ENCODE peak calls at places on chromosomes 12 and 14, in six cellular contexts. X is ovary, W is mucosa of descending colon, S is fibroblast of lung, D is uterus, I is OCI-LY7. P is an unnamed sample.

GRCh38 chr14:88005050-88005481 is at the start of gene GPR65:
- DNase-seq in S (no peak), I (peak; percentile 83), D (no peak), W (no peak), X (no peak), P (peak; percentile 84)

GRCh38 chr12:14960548-14961465 is 594 bp downstream of the ARHGDIB start:
- DNase-seq in I (peak; percentile 42), D (no peak), S (peak; percentile 60), W (peak; percentile 55), X (no peak), P (peak; percentile 53)

GRCh38 chr12:59149995-59150642 is 229.8 kb upstream of the LRIG3 start:
- DNase-seq in D (peak; percentile 20), I (peak; percentile 81), S (peak; percentile 77), X (no peak), W (no peak), P (peak; percentile 76)

GRCh38 chr12:13273850-13274249 is 77.3 kb downstream of the EMP1 start:
- DNase-seq in D (no peak), W (no peak), I (no peak), X (no peak), S (no peak), P (no peak)

GRCh38 chr12:14723763-14724162 is 27.4 kb upstream of the GUCY2C start:
- DNase-seq in D (peak; percentile 23), S (peak; percentile 32), W (no peak), X (no peak), I (peak; percentile 73), P (peak; percentile 74)

GRCh38 chr14:61247935-61248334 is 33.2 kb downstream of the TMEM30B start:
- DNase-seq in D (no peak), I (no peak), W (no peak), X (no peak), S (peak; percentile 96), P (no peak)

GRCh38 chr14:53542692-53543091 is 389.6 kb upstream of the DDHD1 start:
- DNase-seq in I (no peak), D (peak; percentile 25), W (no peak), S (peak; percentile 56), X (no peak), P (no peak)

GRCh38 chr12:127485528-127485927 is 781.4 kb upstream of the TMEM132C start:
- DNase-seq in D (no peak), I (no peak), X (no peak), W (no peak), S (peak; percentile 91), P (peak; percentile 66)

GRCh38 chr14:48890333-48890732 is 695.8 kb downstream of the RPS29 start:
- DNase-seq in D (no peak), S (no peak), W (no peak), X (no peak), I (no peak), P (no peak)

GRCh38 chr12:131671871-131672270 is 39.0 kb upstream of the SFSWAP start:
- DNase-seq in W (no peak), X (no peak), S (no peak), I (no peak), D (no peak), P (no peak)

GRCh38 chr12:24066865-24067264 is 117.4 kb upstream of the SOX5 start:
- DNase-seq in D (peak; percentile 18), S (peak; percentile 89), W (no peak), X (no peak), I (no peak), P (no peak)

GRCh38 chr12:6960291-6961277 is 9.4 kb downstream of the PTPN6 start:
- DNase-seq in D (no peak), I (peak; percentile 68), X (no peak), W (peak; percentile 70), S (peak; percentile 21), P (peak; percentile 86)
- TF ChIP-seq CTCF in D (peak; percentile 12), I (peak; percentile 37), X (no peak), W (no peak), S (peak; percentile 27), P (peak; percentile 44)

DNA sequence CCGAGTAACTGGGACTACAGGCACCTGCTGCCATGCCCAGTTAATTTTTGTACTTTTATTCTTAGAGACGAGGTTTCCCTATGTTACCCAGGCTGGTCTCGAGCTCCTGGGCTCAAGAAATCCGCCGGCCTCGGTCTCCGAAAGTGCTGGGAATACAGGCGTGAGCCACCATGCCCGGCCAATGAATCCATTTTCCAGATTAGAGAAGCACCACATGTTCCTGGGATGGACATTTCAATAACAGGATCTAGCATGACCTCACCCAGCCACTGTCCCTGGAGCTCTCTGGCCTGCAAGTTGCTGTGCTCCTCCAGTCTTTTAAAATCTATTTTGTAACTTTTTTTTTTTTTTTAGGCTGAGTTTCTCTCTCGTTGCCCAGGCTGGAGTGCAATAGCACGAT is 2.2 kb downstream of the GPR132 start:
- DNase-seq in D (no peak), I (no peak), W (peak; percentile 25), S (no peak), X (no peak), P (no peak)
- H3K4me3 ChIP-seq in D (no peak overlapping the region), I (no peak overlapping the region), W (no peak overlapping the region), S (no peak overlapping the region), X (no peak overlapping the region), P (peak overlapping the region; percentile 86)

GRCh38 chr12:40375076-40375475 is 150.3 kb downstream of the LRRK2 start:
- DNase-seq in D (no peak), X (no peak), W (no peak), S (no peak), I (peak; percentile 50), P (peak; percentile 31)
- TF ChIP-seq CTCF in D (no peak), X (no peak), W (no peak), S (peak; percentile 13), I (peak; percentile 75), P (peak; percentile 46)

GRCh38 chr14:68789002-68789797 is 3.7 kb downstream of the ZFP36L1 start:
- DNase-seq in I (peak; percentile 89), S (peak; percentile 72), W (peak; percentile 92), D (peak; percentile 86), X (peak; percentile 78), P (peak; percentile 85)
- H3K4me3 ChIP-seq in I (peak overlapping the region; percentile 87), S (peak overlapping the region; percentile 96), W (peak overlapping the region; percentile 76), D (peak overlapping the region; percentile 96), X (peak overlapping the region; percentile 85), P (peak overlapping the region; percentile 59)

DNA sequence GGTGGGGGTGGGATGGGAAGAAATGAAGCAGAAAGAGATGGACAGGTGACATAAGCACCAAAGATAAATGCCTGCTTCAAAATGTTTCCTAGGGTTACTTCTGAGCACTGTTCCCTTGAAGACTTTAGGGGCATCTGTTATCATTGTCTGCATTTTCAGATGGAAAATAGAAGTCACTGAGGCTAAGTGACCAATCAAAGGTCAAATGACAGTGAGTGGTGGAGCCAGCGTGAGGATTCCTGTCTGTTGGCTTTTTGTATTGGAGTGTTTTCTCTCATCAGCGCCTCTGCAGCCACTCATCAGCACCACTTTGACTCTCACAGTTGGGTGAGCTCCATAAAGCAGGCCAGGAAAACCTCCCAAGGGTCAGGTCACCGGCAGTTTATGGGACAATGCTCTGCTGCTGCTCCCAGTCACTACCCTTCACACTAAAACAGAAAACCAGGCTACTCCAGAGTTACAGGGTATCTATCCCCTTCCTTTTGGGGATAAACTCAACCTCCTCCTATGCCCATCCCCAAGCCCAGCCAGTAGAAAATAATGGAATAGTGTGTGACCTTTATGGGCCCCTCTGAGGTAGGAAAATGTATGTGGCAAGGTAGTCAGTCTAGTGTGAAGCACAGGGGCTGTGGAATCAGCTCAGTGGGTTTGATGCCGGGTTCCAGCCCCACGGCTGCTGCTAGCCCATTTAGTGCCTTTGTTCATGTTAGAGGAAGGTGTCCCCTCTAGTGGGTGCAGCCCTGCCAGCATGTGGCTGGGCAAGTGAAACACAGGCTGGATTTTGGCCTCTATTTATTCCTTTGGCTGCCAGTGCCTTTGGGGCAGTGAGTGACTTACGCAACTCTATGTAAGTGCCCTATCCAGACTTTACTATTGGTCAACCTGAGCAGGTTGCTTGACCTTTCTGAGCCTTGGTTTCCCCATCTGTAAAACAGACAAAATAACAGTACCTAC is 133.7 kb upstream of the CPM start:
- DNase-seq in X (no peak), I (peak; percentile 15), D (no peak), W (no peak), S (no peak), P (no peak)
- TF ChIP-seq CTCF in X (no peak), I (peak; percentile 19), D (no peak), W (no peak), S (no peak), P (no peak)

DNA sequence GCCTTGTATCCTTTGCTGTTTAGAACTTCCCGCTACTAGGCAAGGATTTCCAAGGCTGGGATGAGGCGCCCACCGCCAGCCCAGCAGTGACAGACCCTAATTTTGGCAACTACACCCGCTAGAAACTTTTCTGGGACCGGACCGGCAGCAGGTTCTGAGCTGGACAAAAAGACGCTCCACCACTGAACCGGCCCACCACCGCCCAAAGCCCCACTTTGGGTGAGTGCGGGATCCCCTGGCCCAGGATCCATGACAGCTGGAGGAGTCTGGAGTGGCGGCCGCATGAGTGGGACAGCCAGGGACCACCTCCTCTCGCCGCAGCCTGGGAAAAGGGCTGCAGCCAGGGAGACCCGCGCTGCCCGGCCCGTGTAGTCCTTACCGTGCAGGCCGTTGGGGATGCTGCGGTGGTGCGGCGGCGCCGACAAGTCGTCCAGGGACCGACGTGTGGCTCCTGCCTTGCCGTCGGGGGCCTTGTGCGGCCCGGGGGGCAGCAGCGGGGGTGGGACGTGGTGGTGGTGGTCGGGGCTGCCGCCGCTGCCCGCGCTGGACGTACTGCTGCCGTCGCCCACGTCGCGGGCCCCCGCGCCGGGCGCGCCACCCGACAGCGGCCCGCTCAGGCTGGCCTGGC is 1.1 kb downstream of the CCDC85C start:
- DNase-seq in X (peak; percentile 49), W (no peak), D (no peak), S (no peak), I (no peak), P (no peak)
- H3K4me3 ChIP-seq in X (peak overlapping the region; percentile 61), W (peak overlapping the region; percentile 32), D (peak overlapping the region; percentile 51), S (peak overlapping the region; percentile 37), I (peak overlapping the region; percentile 56), P (no peak overlapping the region)

DNA sequence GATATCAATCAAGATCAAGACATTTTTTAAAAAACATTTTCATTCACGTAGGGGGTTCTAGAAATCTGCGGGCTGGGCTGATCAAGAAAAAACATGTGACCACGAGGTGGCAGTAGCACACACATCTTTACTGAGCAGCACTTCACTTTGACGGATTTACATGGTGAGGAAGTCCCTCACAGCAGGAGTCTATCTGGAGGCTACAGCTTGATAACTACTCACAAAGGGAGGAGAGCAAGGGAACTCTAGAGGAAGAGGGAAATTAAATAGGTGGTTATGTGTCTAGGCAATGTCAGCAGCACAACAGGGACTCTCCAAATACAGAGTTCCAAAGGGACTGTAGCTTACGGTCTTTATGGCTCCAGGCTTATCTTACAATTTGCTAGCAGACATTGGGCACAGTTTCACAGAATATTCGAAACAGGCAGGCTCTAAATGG is 248.1 kb downstream of the DPY19L2 start:
- DNase-seq in S (peak; percentile 52), W (no peak), D (no peak), X (no peak), I (peak; percentile 67), P (peak; percentile 75)
- TF ChIP-seq CTCF in S (peak; percentile 75), W (no peak), D (no peak), X (no peak), I (peak; percentile 86), P (peak; percentile 57)